ENCODE peak calls at places on chromosomes 3 and 15, in four cellular contexts. V is stomach, X is body of pancreas, L is tibial nerve. D is an unnamed sample.

GRCh38 chr3:186277268-186277909 is 84.6 kb downstream of the DGKG start:
- DNase-seq in V (no peak), X (peak; percentile 27), L (peak; percentile 46), D (peak; percentile 36)

GRCh38 chr15:69760263-69760855 is 307.7 kb downstream of the RPLP1 start:
- DNase-seq in V (no peak), X (peak; percentile 22), L (no peak), D (no peak)

GRCh38 chr3:158821847-158822246 is 20.0 kb downstream of the MFSD1 start:
- DNase-seq in V (no peak), X (no peak), L (no peak), D (no peak)

GRCh38 chr3:61936344-61936937 is 375.1 kb downstream of the PTPRG start:
- DNase-seq in V (no peak), X (no peak), L (no peak), D (peak; percentile 54)

GRCh38 chr15:76345880-76346665 is 9.5 kb downstream of the ISL2 start:
- DNase-seq in V (no peak), X (peak; percentile 32), L (no peak), D (no peak)

GRCh38 chr15:63288342-63288741 is 10.9 kb downstream of the APH1B start:
- DNase-seq in V (no peak), X (no peak), L (no peak), D (no peak)

GRCh38 chr3:132787616-132788015 is 65.4 kb upstream of the NPHP3 start:
- DNase-seq in V (no peak), X (no peak), L (peak; percentile 18), D (no peak)

GRCh38 chr3:129263161-129263910 is 13.9 kb downstream of the COPG1 start:
- DNase-seq in V (no peak), X (no peak), L (no peak), D (no peak)

GRCh38 chr15:72994778-72995177 is 57.5 kb upstream of the NEO1 start:
- DNase-seq in V (peak; percentile 57), X (no peak), L (no peak), D (peak; percentile 44)

GRCh38 chr3:64687781-64688515 is at the start of gene ADAMTS9:
- DNase-seq in V (peak; percentile 42), X (peak; percentile 69), L (peak; percentile 57), D (peak; percentile 66)

GRCh38 chr3:157542711-157543485 is 39.7 kb upstream of the VEPH1 start:
- DNase-seq in V (peak; percentile 81), X (peak; percentile 89), L (peak; percentile 62), D (peak; percentile 78)
- TF ChIP-seq POLR2A in V (no peak), X (peak; percentile 63), L (no peak), D (no peak)

GRCh38 chr15:100665570-100665969 is 63.2 kb downstream of the ASB7 start:
- DNase-seq in V (no peak), X (no peak), L (no peak), D (peak; percentile 49)

GRCh38 chr15:100663550-100664335 is 61.4 kb downstream of the ASB7 start:
- DNase-seq in V (no peak), X (no peak), L (no peak), D (no peak)

GRCh38 chr15:100658895-100659294 is 56.5 kb downstream of the ASB7 start:
- DNase-seq in V (no peak), X (no peak), L (no peak), D (no peak)

GRCh38 chr15:100661161-100661560 is 58.8 kb downstream of the ASB7 start:
- DNase-seq in V (no peak), X (no peak), L (no peak), D (no peak)

GRCh38 chr15:100663066-100663465 is 60.7 kb downstream of the ASB7 start:
- DNase-seq in V (no peak), X (no peak), L (no peak), D (no peak)
- TF ChIP-seq CTCF in V (no peak), X (no peak), L (no peak), D (no peak)

DNA sequence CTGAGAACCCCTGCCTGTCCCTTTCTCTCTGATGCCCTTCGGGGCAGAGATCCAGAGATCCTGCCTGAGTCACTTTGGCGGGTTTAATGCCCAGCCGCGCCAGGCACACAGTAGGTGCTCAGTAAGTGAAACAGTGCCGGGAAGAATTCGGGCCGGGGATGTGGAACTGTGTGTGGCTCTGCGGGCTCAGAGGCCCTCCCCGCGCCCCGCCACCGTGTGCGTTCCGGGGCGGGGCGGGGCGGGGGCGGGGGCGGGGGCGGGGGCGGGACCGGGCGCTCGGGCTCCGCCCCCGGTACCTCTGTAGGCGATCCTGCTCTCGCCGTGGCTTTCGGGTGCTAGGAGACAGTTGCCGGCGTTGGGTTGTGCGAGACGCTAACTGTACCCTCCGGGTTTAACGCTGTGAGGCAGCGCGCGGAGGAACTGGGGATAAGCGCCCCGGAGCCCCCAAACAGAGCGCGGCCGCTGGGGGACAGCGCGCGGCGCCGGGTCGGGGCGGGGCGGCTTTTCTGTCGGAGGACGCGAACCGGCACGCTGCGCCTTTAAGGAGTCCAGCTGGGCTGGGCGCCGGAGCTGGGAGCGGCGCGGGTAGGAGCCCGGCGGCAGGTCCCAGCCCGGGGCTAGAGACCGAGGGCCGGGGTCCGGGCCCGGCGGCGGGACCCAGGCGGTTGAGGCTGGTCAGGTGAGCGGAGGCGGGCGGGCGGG is at the start of gene ABHD6:
- DNase-seq in V (peak; percentile 79), X (peak; percentile 68), L (peak; percentile 65), D (peak; percentile 77)
- TF ChIP-seq POLR2A in V (no peak), X (peak; percentile 16), L (peak; percentile 37), D (no peak)

DNA sequence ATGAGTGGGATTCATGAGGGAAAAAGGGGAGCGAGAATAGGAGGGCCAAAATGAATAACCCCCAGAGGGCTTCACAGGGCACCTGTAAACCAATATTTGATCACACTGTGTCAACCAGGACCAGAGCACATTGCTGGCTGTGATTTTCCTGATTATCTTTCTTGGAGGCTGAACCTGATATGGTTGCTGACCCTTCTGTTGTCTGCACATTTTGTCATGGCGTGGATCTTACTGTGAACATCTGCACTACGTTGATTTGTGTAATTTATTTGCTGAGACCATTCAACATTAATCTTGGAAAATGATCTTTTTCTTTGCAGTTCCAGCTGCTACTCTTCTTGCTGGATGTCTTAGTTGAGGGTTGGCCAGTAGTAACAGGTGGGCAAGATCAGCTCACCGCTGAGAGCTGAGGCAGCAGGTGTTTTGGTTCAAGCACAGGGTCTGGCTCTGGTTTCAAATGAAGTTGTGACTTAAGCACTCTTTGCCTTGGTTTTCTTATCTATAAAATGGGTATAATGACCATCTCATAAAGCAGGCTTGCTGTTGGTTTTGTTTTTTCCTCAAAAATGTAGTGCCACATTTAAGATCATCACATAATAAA is 61.2 kb downstream of the ARHGEF26 start:
- DNase-seq in V (no peak), X (no peak), L (no peak), D (no peak)
- TF ChIP-seq CTCF in V (no peak), X (no peak), L (no peak), D (no peak)

GRCh38 chr15:83178387-83178786 is 29.2 kb downstream of the HDGFL3 start:
- DNase-seq in V (no peak), X (no peak), L (no peak), D (no peak)

GRCh38 chr15:83174891-83175290 is 32.7 kb downstream of the HDGFL3 start:
- DNase-seq in V (no peak), X (no peak), L (no peak), D (no peak)

GRCh38 chr15:83178869-83179325 is 28.7 kb downstream of the HDGFL3 start:
- DNase-seq in V (no peak), X (no peak), L (no peak), D (no peak)
- TF ChIP-seq POLR2A in V (no peak), X (no peak), L (no peak), D (no peak)

GRCh38 chr3:104214937-104215336 is 1151.8 kb upstream of the ALCAM start:
- DNase-seq in V (no peak), X (no peak), L (no peak), D (no peak)

GRCh38 chr3:104214277-104214676 is 1152.4 kb upstream of the ALCAM start:
- DNase-seq in V (no peak), X (no peak), L (no peak), D (no peak)
- TF ChIP-seq CTCF in V (no peak), X (no peak), L (no peak), D (no peak)

GRCh38 chr3:118564800-118565199 is 469.8 kb downstream of the IGSF11 start:
- DNase-seq in V (no peak), X (no peak), L (no peak), D (no peak)
- TF ChIP-seq POLR2A in V (no peak), X (no peak), L (no peak), D (no peak)

GRCh38 chr15:82044373-82045178 is 1.2 kb downstream of the MEX3B start:
- DNase-seq in V (no peak), X (peak; percentile 13), L (peak; percentile 38), D (peak; percentile 95)
- TF ChIP-seq CTCF in V (no peak), X (no peak), L (no peak), D (no peak)

D was measured in testis.